ENCODE peak calls at places on chromosomes 2 and 18, in ten cellular contexts. Y is psoas muscle; I is cardiac muscle cell; P is PC-9; J is CD8-positive, alpha-beta T cell; N is naive thymus-derived CD4-positive, alpha-beta T cell; X is endothelial cell of umbilical vein; U is fibroblast of lung; E is HCT116; R is WERI-Rb-1. Z is an unnamed sample.

GRCh38 chr2:62287895-62288589 is 92.1 kb downstream of the B3GNT2 start:
- DNase-seq in Y (peak; percentile 69), I (peak; percentile 54), P (peak; percentile 79), J (peak; percentile 81), N (no peak), X (no peak), U (peak; percentile 58), E (no peak), R (no peak), Z (peak; percentile 49)

GRCh38 chr2:237320801-237321563 is 93.0 kb downstream of the COL6A3 start:
- DNase-seq in Y (peak; percentile 80), I (no peak), P (no peak), J (no peak), N (no peak), X (no peak), U (no peak), E (no peak), R (no peak), Z (no peak)

GRCh38 chr2:231545105-231545902 is 15.1 kb upstream of the NMUR1 start:
- DNase-seq in Y (no peak), I (no peak), P (peak; percentile 58), J (peak; percentile 63), N (no peak), X (peak; percentile 35), U (peak; percentile 79), E (no peak), R (no peak), Z (peak; percentile 21)

GRCh38 chr2:160205511-160205910 is 5.4 kb upstream of the ITGB6 start:
- DNase-seq in Y (peak; percentile 64), I (no peak), P (peak; percentile 98), J (no peak), N (no peak), X (peak; percentile 97), U (peak; percentile 75), E (peak; percentile 99), R (no peak), Z (no peak)

GRCh38 chr2:61759718-61760117 is 94.1 kb downstream of the FAM161A start:
- DNase-seq in Y (no peak), I (no peak), P (peak; percentile 71), J (no peak), N (no peak), X (peak; percentile 28), U (peak; percentile 80), E (no peak), R (no peak), Z (no peak)

GRCh38 chr2:29942711-29943110 is 21.3 kb upstream of the ALK start:
- DNase-seq in Y (no peak), I (no peak), P (no peak), J (no peak), N (no peak), X (no peak), U (no peak), E (no peak), R (no peak), Z (no peak)

GRCh38 chr2:64918220-64918886 is 70.8 kb upstream of the SLC1A4 start:
- DNase-seq in Y (no peak), I (no peak), P (no peak), J (no peak), N (no peak), X (no peak), U (no peak), E (no peak), R (no peak), Z (no peak)

GRCh38 chr2:146624429-146624828 is 1220.4 kb upstream of the ACVR2A start:
- DNase-seq in Y (no peak), I (no peak), P (no peak), J (no peak), N (no peak), X (no peak), U (no peak), E (no peak), R (no peak), Z (no peak)

GRCh38 chr18:74870950-74871349 is 273.3 kb downstream of the ZNF407 start:
- DNase-seq in Y (no peak), I (no peak), P (no peak), J (no peak), N (no peak), X (no peak), U (no peak), E (no peak), R (no peak), Z (no peak)

GRCh38 chr2:85577386-85578242 is at the start of gene VAMP8:
- DNase-seq in Y (peak; percentile 47), I (no peak), P (peak; percentile 83), J (peak; percentile 76), N (peak; percentile 61), X (peak; percentile 37), U (no peak), E (peak; percentile 53), R (no peak), Z (peak; percentile 53)

GRCh38 chr2:42339191-42339912 is 21.7 kb downstream of the COX7A2L start:
- DNase-seq in Y (no peak), I (no peak), P (no peak), J (no peak), N (no peak), X (no peak), U (no peak), E (no peak), R (peak; percentile 39), Z (no peak)

GRCh38 chr2:239337877-239338484 is 62.8 kb downstream of the HDAC4 start:
- DNase-seq in Y (no peak), I (no peak), P (no peak), J (no peak), N (no peak), X (no peak), U (no peak), E (no peak), R (no peak), Z (no peak)

GRCh38 chr18:48290162-48290926 is 118.8 kb downstream of the ZBTB7C start:
- DNase-seq in Y (no peak), I (no peak), P (no peak), J (no peak), N (no peak), X (no peak), U (no peak), E (no peak), R (no peak), Z (no peak)

GRCh38 chr2:176082885-176083731 is 654 bp downstream of the EVX2 start:
- DNase-seq in Y (no peak), I (peak; percentile 47), P (no peak), J (no peak), N (no peak), X (no peak), U (no peak), E (no peak), R (no peak), Z (no peak)

GRCh38 chr2:159904127-159904564 is 106.1 kb upstream of the CD302 start:
- DNase-seq in Y (peak; percentile 16), I (no peak), P (no peak), J (peak; percentile 77), N (peak; percentile 53), X (peak; percentile 22), U (no peak), E (no peak), R (no peak), Z (peak; percentile 73)

GRCh38 chr18:36579311-36579710 is 249.5 kb downstream of the TPGS2 start:
- DNase-seq in Y (no peak), I (no peak), P (no peak), J (no peak), N (no peak), X (no peak), U (no peak), E (no peak), R (no peak), Z (no peak)

GRCh38 chr2:67994716-67995115 is 68.1 kb downstream of the C1D start:
- DNase-seq in Y (no peak), I (no peak), P (no peak), J (no peak), N (no peak), X (no peak), U (no peak), E (no peak), R (no peak), Z (no peak)

GRCh38 chr2:226313071-226313470 is 486.5 kb downstream of the IRS1 start:
- DNase-seq in Y (no peak), I (no peak), P (no peak), J (no peak), N (no peak), X (no peak), U (no peak), E (no peak), R (no peak), Z (no peak)

GRCh38 chr2:226320073-226320948 is 479.3 kb downstream of the IRS1 start:
- DNase-seq in Y (peak; percentile 27), I (no peak), P (no peak), J (no peak), N (no peak), X (no peak), U (no peak), E (no peak), R (no peak), Z (no peak)

GRCh38 chr2:226317970-226318369 is 481.6 kb downstream of the IRS1 start:
- DNase-seq in Y (no peak), I (no peak), P (no peak), J (no peak), N (no peak), X (no peak), U (no peak), E (no peak), R (no peak), Z (no peak)
- H3K27ac ChIP-seq in Y (peak overlapping the region; percentile 84), I (no peak overlapping the region), P (no peak overlapping the region), J (no peak overlapping the region), N (no peak overlapping the region), X (no peak overlapping the region), U (no peak overlapping the region), E (no peak overlapping the region), R (no peak overlapping the region), Z (no peak overlapping the region)

DNA sequence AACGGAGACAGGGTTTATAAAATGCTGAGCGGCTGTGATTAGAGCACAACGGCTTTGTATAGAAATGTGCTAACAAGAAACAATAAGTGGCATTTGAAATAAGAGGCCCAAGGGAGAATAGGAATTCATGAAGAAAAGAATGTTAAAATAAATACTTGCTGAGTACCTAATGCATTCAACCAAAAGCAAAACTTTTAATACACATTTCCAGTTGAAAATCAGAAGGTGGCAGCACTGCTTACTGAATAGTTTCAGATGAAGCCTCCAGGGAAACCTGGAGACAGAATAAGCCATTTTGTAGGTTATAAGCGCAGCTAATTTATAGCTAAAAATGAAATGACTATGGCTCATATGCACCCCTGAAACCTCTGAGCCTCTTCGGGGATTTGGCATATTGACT is 286.6 kb downstream of the DPP10 start:
- DNase-seq in Y (no peak), I (peak; percentile 42), P (no peak), J (no peak), N (no peak), X (no peak), U (no peak), E (no peak), R (peak; percentile 14), Z (no peak)
- H3K27me3 ChIP-seq in Y (peaks cover 2% of the 10 kb centered on the region), I (no peaks in the 10 kb centered on the region), P (no peaks in the 10 kb centered on the region), J (no peaks in the 10 kb centered on the region), N (no peaks in the 10 kb centered on the region), X (no peaks in the 10 kb centered on the region), U (no peaks in the 10 kb centered on the region), E (no peaks in the 10 kb centered on the region), R (no peaks in the 10 kb centered on the region), Z (no peaks in the 10 kb centered on the region)

GRCh38 chr2:190267302-190267701 is 52.3 kb downstream of the HIBCH start:
- DNase-seq in Y (no peak), I (no peak), P (peak; percentile 30), J (no peak), N (no peak), X (peak; percentile 57), U (peak; percentile 73), E (peak; percentile 44), R (no peak), Z (no peak)
- H3K27ac ChIP-seq in Y (no peak overlapping the region), I (no peak overlapping the region), P (no peak overlapping the region), J (no peak overlapping the region), N (no peak overlapping the region), X (no peak overlapping the region), U (peak overlapping the region; percentile 42), E (peak overlapping the region; percentile 46), R (no peak overlapping the region), Z (no peak overlapping the region)

GRCh38 chr2:164260506-164260905 is 360.8 kb downstream of the GRB14 start:
- DNase-seq in Y (no peak), I (no peak), P (no peak), J (no peak), N (no peak), X (no peak), U (peak; percentile 1), E (no peak), R (no peak), Z (no peak)
- H3K27me3 ChIP-seq in Y (no peaks in the 10 kb centered on the region), I (no peaks in the 10 kb centered on the region), P (no peaks in the 10 kb centered on the region), J (no peaks in the 10 kb centered on the region), N (no peaks in the 10 kb centered on the region), X (no peaks in the 10 kb centered on the region), U (no peaks in the 10 kb centered on the region), E (peaks cover 10% of the 10 kb centered on the region), R (no peaks in the 10 kb centered on the region), Z (no peaks in the 10 kb centered on the region)

Z was measured in CD4-positive, alpha-beta memory T cell.